ENCODE peak calls at places on chromosome 1, in ten cellular contexts. T is stimulated activated CD4-positive, alpha-beta T cell treated with anti-CD3 and anti-CD28 coated beads, Interleukin-4, amount 100 ng/mL, for 48 hours; E is lung microvascular endothelial cell; F is GM10248; K is activated T-cell treated with anti-CD3 and anti-CD28 coated beads for 48 hours; Q is heart left ventricle; H is left cardiac atrium; A is neural progenitor cell; Z is tibial artery; S is fibroblast of the conjunctiva. U is an unnamed sample.

GRCh38 chr1:47536646-47537118 is 98.8 kb downstream of the FOXD2 start:
- DNase-seq in H (no peak), A (no peak), S (no peak), T (no peak), K (no peak), Q (no peak), Z (no peak), E (no peak), F (no peak), U (no peak)

GRCh38 chr1:165580931-165581871 is 37.4 kb downstream of the LRRC52 start:
- DNase-seq in T (no peak), K (no peak), F (no peak), E (no peak), H (no peak), Q (no peak), Z (no peak), A (no peak), S (no peak), U (no peak)

GRCh38 chr1:71796044-71796443 is 486.3 kb downstream of the NEGR1 start:
- DNase-seq in F (no peak), Z (no peak), Q (no peak), H (no peak), T (no peak), S (no peak), K (no peak), E (no peak), A (no peak), U (no peak)

GRCh38 chr1:156964431-156964830 is 44.0 kb downstream of the LRRC71 start:
- DNase-seq in H (no peak), S (no peak), Z (no peak), E (no peak), T (no peak), K (no peak), Q (no peak), F (no peak), A (no peak), U (no peak)

GRCh38 chr1:154767315-154768240 is 102.5 kb downstream of the KCNN3 start:
- DNase-seq in F (no peak), Q (no peak), S (no peak), A (no peak), H (peak; percentile 89), Z (no peak), E (peak; percentile 68), T (no peak), K (no peak), U (no peak)

GRCh38 chr1:183218981-183219621 is 33.0 kb downstream of the LAMC2 start:
- DNase-seq in T (no peak), F (no peak), E (peak; percentile 57), H (peak; percentile 45), Z (peak; percentile 54), S (no peak), A (peak; percentile 56), Q (no peak), K (no peak), U (no peak)

GRCh38 chr1:198101716-198102453 is 54.9 kb upstream of the NEK7 start:
- DNase-seq in H (no peak), E (no peak), T (no peak), S (no peak), Q (no peak), K (no peak), F (no peak), A (no peak), Z (no peak), U (no peak)

GRCh38 chr1:8562881-8563865 is 245.3 kb downstream of the SLC45A1 start:
- DNase-seq in T (no peak), S (no peak), K (no peak), H (no peak), A (no peak), Q (no peak), Z (no peak), F (no peak), E (peak; percentile 23), U (no peak)

GRCh38 chr1:19036049-19036546 is 79.6 kb upstream of the IFFO2 start:
- DNase-seq in H (peak; percentile 38), Q (no peak), Z (no peak), E (no peak), F (no peak), S (no peak), T (no peak), K (no peak), A (no peak), U (no peak)

GRCh38 chr1:77824694-77825355 is 45.4 kb downstream of the MIGA1 start:
- DNase-seq in T (no peak), H (no peak), Q (no peak), S (no peak), E (no peak), K (no peak), A (no peak), F (no peak), Z (no peak), U (no peak)

GRCh38 chr1:204977327-204977726 is 65.7 kb upstream of the CNTN2 start:
- DNase-seq in T (no peak), F (peak; percentile 61), H (no peak), Z (no peak), Q (no peak), A (no peak), S (no peak), E (no peak), K (no peak), U (no peak)

GRCh38 chr1:209405183-209405823 is 178.2 kb upstream of the CAMK1G start:
- DNase-seq in F (no peak), K (no peak), H (no peak), Z (no peak), Q (no peak), E (no peak), A (no peak), T (no peak), S (no peak), U (no peak)

GRCh38 chr1:3523980-3524379 is 69.5 kb downstream of the ARHGEF16 start:
- DNase-seq in T (no peak), Q (no peak), K (no peak), F (no peak), H (no peak), S (no peak), A (no peak), Z (no peak), E (no peak), U (no peak)

U was measured in ascending aorta.